ENCODE peak calls at places on chromosome 10, in five cellular contexts. One of them, this sample, is unnamed.

GRCh38 chr10:65231148-65231547 is 1694.7 kb upstream of the LRRTM3 start:
- DNase-seq in activated CD8-positive, alpha-beta memory T cell treated with anti-CD3 and anti-CD28 coated beads for 24 hours: no peak
- DNase-seq in A549: no peak
- DNase-seq in fibroblast of lung: no peak
- DNase-seq in coronary artery: no peak
- DNase-seq in this sample: no peak

GRCh38 chr10:62815373-62816111 is 624 bp downstream of the EGR2 start:
- DNase-seq in activated CD8-positive, alpha-beta memory T cell treated with anti-CD3 and anti-CD28 coated beads for 24 hours: peak
- DNase-seq in A549: peak
- DNase-seq in fibroblast of lung: no peak
- DNase-seq in coronary artery: no peak
- DNase-seq in this sample: peak

GRCh38 chr10:99535764-99536399 is 3.1 kb downstream of the NKX2-3 start:
- DNase-seq in activated CD8-positive, alpha-beta memory T cell treated with anti-CD3 and anti-CD28 coated beads for 24 hours: no peak
- DNase-seq in A549: no peak
- DNase-seq in fibroblast of lung: no peak
- DNase-seq in coronary artery: no peak
- DNase-seq in this sample: no peak

GRCh38 chr10:22550732-22551131 is 163.6 kb downstream of the PIP4K2A start:
- DNase-seq in activated CD8-positive, alpha-beta memory T cell treated with anti-CD3 and anti-CD28 coated beads for 24 hours: peak
- DNase-seq in A549: peak
- DNase-seq in fibroblast of lung: peak
- DNase-seq in coronary artery: no peak
- DNase-seq in this sample: peak

GRCh38 chr10:76433161-76434005 is 1002.0 kb downstream of the LRMDA start:
- DNase-seq in activated CD8-positive, alpha-beta memory T cell treated with anti-CD3 and anti-CD28 coated beads for 24 hours: no peak
- DNase-seq in A549: no peak
- DNase-seq in fibroblast of lung: no peak
- DNase-seq in coronary artery: no peak
- DNase-seq in this sample: no peak

GRCh38 chr10:124180947-124181549 is 87.7 kb upstream of the CHST15 start:
- DNase-seq in activated CD8-positive, alpha-beta memory T cell treated with anti-CD3 and anti-CD28 coated beads for 24 hours: no peak
- DNase-seq in A549: no peak
- DNase-seq in fibroblast of lung: peak
- DNase-seq in coronary artery: no peak
- DNase-seq in this sample: peak

GRCh38 chr10:19815478-19816419 is 483 bp upstream of the PLXDC2 start:
- DNase-seq in activated CD8-positive, alpha-beta memory T cell treated with anti-CD3 and anti-CD28 coated beads for 24 hours: no peak
- DNase-seq in A549: peak
- DNase-seq in fibroblast of lung: peak
- DNase-seq in coronary artery: peak
- DNase-seq in this sample: peak

GRCh38 chr10:129021597-129022304 is 445.3 kb upstream of the MGMT start:
- DNase-seq in activated CD8-positive, alpha-beta memory T cell treated with anti-CD3 and anti-CD28 coated beads for 24 hours: no peak
- DNase-seq in A549: no peak
- DNase-seq in fibroblast of lung: peak
- DNase-seq in coronary artery: no peak
- DNase-seq in this sample: no peak

GRCh38 chr10:95400789-95401188 is 110.0 kb upstream of the PDLIM1 start:
- DNase-seq in activated CD8-positive, alpha-beta memory T cell treated with anti-CD3 and anti-CD28 coated beads for 24 hours: peak
- DNase-seq in A549: no peak
- DNase-seq in fibroblast of lung: no peak
- DNase-seq in coronary artery: peak
- DNase-seq in this sample: no peak

GRCh38 chr10:112261281-112261822 is 21.8 kb upstream of the TECTB start:
- DNase-seq in activated CD8-positive, alpha-beta memory T cell treated with anti-CD3 and anti-CD28 coated beads for 24 hours: no peak
- DNase-seq in A549: no peak
- DNase-seq in fibroblast of lung: peak
- DNase-seq in coronary artery: no peak
- DNase-seq in this sample: no peak

GRCh38 chr10:117488004-117488403 is 54.5 kb upstream of the EMX2 start:
- DNase-seq in activated CD8-positive, alpha-beta memory T cell treated with anti-CD3 and anti-CD28 coated beads for 24 hours: no peak
- DNase-seq in A549: no peak
- DNase-seq in fibroblast of lung: no peak
- DNase-seq in coronary artery: no peak
- DNase-seq in this sample: no peak

GRCh38 chr10:125038637-125039036 is 96.7 kb downstream of the ZRANB1 start:
- DNase-seq in activated CD8-positive, alpha-beta memory T cell treated with anti-CD3 and anti-CD28 coated beads for 24 hours: no peak
- DNase-seq in A549: peak
- DNase-seq in fibroblast of lung: no peak
- DNase-seq in coronary artery: peak
- DNase-seq in this sample: no peak

GRCh38 chr10:28987555-28988320 is 301.1 kb upstream of the LYZL1 start:
- DNase-seq in activated CD8-positive, alpha-beta memory T cell treated with anti-CD3 and anti-CD28 coated beads for 24 hours: no peak
- DNase-seq in A549: no peak
- DNase-seq in fibroblast of lung: no peak
- DNase-seq in coronary artery: no peak
- DNase-seq in this sample: no peak

GRCh38 chr10:48981310-48981907 is 41.8 kb upstream of the LRRC18 start:
- DNase-seq in activated CD8-positive, alpha-beta memory T cell treated with anti-CD3 and anti-CD28 coated beads for 24 hours: peak
- DNase-seq in A549: peak
- DNase-seq in fibroblast of lung: peak
- DNase-seq in coronary artery: no peak
- DNase-seq in this sample: peak

GRCh38 chr10:117684673-117685211 is 142.2 kb downstream of the EMX2 start:
- DNase-seq in activated CD8-positive, alpha-beta memory T cell treated with anti-CD3 and anti-CD28 coated beads for 24 hours: no peak
- DNase-seq in A549: peak
- DNase-seq in fibroblast of lung: no peak
- DNase-seq in coronary artery: no peak
- DNase-seq in this sample: no peak

GRCh38 chr10:70607936-70608335 is 5.4 kb upstream of the PRF1 start:
- DNase-seq in activated CD8-positive, alpha-beta memory T cell treated with anti-CD3 and anti-CD28 coated beads for 24 hours: no peak
- DNase-seq in A549: no peak
- DNase-seq in fibroblast of lung: no peak
- DNase-seq in coronary artery: no peak
- DNase-seq in this sample: no peak

GRCh38 chr10:73871915-73872710 is 2.2 kb downstream of the CAMK2G start:
- DNase-seq in activated CD8-positive, alpha-beta memory T cell treated with anti-CD3 and anti-CD28 coated beads for 24 hours: no peak
- DNase-seq in A549: no peak
- DNase-seq in fibroblast of lung: no peak
- DNase-seq in coronary artery: no peak
- DNase-seq in this sample: peak

GRCh38 chr10:70459771-70460490 is 18.4 kb upstream of the NODAL start:
- DNase-seq in activated CD8-positive, alpha-beta memory T cell treated with anti-CD3 and anti-CD28 coated beads for 24 hours: no peak
- DNase-seq in A549: no peak
- DNase-seq in fibroblast of lung: no peak
- DNase-seq in coronary artery: no peak
- DNase-seq in this sample: no peak

GRCh38 chr10:125448596-125448995 is 234.4 kb downstream of the TEX36 start:
- DNase-seq in activated CD8-positive, alpha-beta memory T cell treated with anti-CD3 and anti-CD28 coated beads for 24 hours: no peak
- DNase-seq in A549: peak
- DNase-seq in fibroblast of lung: peak
- DNase-seq in coronary artery: no peak
- DNase-seq in this sample: peak

GRCh38 chr10:71011141-71011540 is 122.8 kb upstream of the PCBD1 start:
- DNase-seq in activated CD8-positive, alpha-beta memory T cell treated with anti-CD3 and anti-CD28 coated beads for 24 hours: no peak
- DNase-seq in A549: no peak
- DNase-seq in fibroblast of lung: no peak
- DNase-seq in coronary artery: no peak
- DNase-seq in this sample: no peak

GRCh38 chr10:43198682-43199005 is 60.4 kb downstream of the CSGALNACT2 start:
- DNase-seq in activated CD8-positive, alpha-beta memory T cell treated with anti-CD3 and anti-CD28 coated beads for 24 hours: no peak
- DNase-seq in A549: no peak
- DNase-seq in fibroblast of lung: no peak
- DNase-seq in coronary artery: no peak
- DNase-seq in this sample: no peak

GRCh38 chr10:62541811-62542210 is 167.6 kb downstream of the ZNF365 start:
- DNase-seq in activated CD8-positive, alpha-beta memory T cell treated with anti-CD3 and anti-CD28 coated beads for 24 hours: no peak
- DNase-seq in A549: no peak
- DNase-seq in fibroblast of lung: no peak
- DNase-seq in coronary artery: no peak
- DNase-seq in this sample: no peak

GRCh38 chr10:98425511-98426352 is 10.8 kb upstream of the PYROXD2 start:
- DNase-seq in activated CD8-positive, alpha-beta memory T cell treated with anti-CD3 and anti-CD28 coated beads for 24 hours: peak
- DNase-seq in A549: peak
- DNase-seq in fibroblast of lung: peak
- DNase-seq in coronary artery: peak
- DNase-seq in this sample: peak

GRCh38 chr10:96834121-96834520 is 2.0 kb downstream of the LCOR start:
- DNase-seq in activated CD8-positive, alpha-beta memory T cell treated with anti-CD3 and anti-CD28 coated beads for 24 hours: no peak
- DNase-seq in A549: no peak
- DNase-seq in fibroblast of lung: peak
- DNase-seq in coronary artery: no peak
- DNase-seq in this sample: no peak

GRCh38 chr10:110681023-110681681 is 37.0 kb downstream of the RBM20 start:
- DNase-seq in activated CD8-positive, alpha-beta memory T cell treated with anti-CD3 and anti-CD28 coated beads for 24 hours: peak
- DNase-seq in A549: peak
- DNase-seq in fibroblast of lung: peak
- DNase-seq in coronary artery: no peak
- DNase-seq in this sample: peak

GRCh38 chr10:52459097-52459496 is 145.0 kb downstream of the DKK1 start:
- DNase-seq in activated CD8-positive, alpha-beta memory T cell treated with anti-CD3 and anti-CD28 coated beads for 24 hours: no peak
- DNase-seq in A549: no peak
- DNase-seq in fibroblast of lung: no peak
- DNase-seq in coronary artery: no peak
- DNase-seq in this sample: no peak

This sample was measured in lung microvascular endothelial cell.